ENCODE peak calls at places on chromosomes 6 and 20, in six cellular contexts. One of them, this sample, is unnamed.

GRCh38 chr6:343960-344815 is 47.4 kb upstream of the IRF4 start:
- DNase-seq in left ventricle myocardium inferior: no peak
- DNase-seq in left lung: no peak
- DNase-seq in cardiac fibroblast: no peak
- DNase-seq in cardiac muscle cell: no peak
- DNase-seq in AG04449: no peak
- DNase-seq in this sample: no peak

GRCh38 chr6:73566954-73567591 is 46.2 kb upstream of the EEF1A1 start:
- DNase-seq in cardiac muscle cell: no peak
- DNase-seq in AG04449: no peak
- DNase-seq in left ventricle myocardium inferior: peak
- DNase-seq in cardiac fibroblast: peak
- DNase-seq in left lung: no peak
- DNase-seq in this sample: peak

GRCh38 chr20:17916365-17916996 is 52.1 kb downstream of the SNX5 start:
- DNase-seq in AG04449: no peak
- DNase-seq in left ventricle myocardium inferior: no peak
- DNase-seq in cardiac muscle cell: no peak
- DNase-seq in left lung: no peak
- DNase-seq in cardiac fibroblast: peak
- DNase-seq in this sample: no peak

GRCh38 chr6:107353773-107354382 is 105.5 kb downstream of the PDSS2 start:
- DNase-seq in cardiac muscle cell: no peak
- DNase-seq in left ventricle myocardium inferior: no peak
- DNase-seq in AG04449: no peak
- DNase-seq in cardiac fibroblast: no peak
- DNase-seq in left lung: no peak
- DNase-seq in this sample: no peak

GRCh38 chr20:51327251-51327841 is 215.2 kb downstream of the NFATC2 start:
- DNase-seq in AG04449: peak
- DNase-seq in cardiac fibroblast: peak
- DNase-seq in left lung: no peak
- DNase-seq in left ventricle myocardium inferior: no peak
- DNase-seq in cardiac muscle cell: no peak
- DNase-seq in this sample: peak

GRCh38 chr6:47267301-47267700 is 42.4 kb downstream of the TNFRSF21 start:
- DNase-seq in left lung: no peak
- DNase-seq in left ventricle myocardium inferior: no peak
- DNase-seq in cardiac fibroblast: no peak
- DNase-seq in AG04449: no peak
- DNase-seq in cardiac muscle cell: no peak
- DNase-seq in this sample: no peak

GRCh38 chr6:68044264-68044663 is 590.8 kb upstream of the ADGRB3 start:
- DNase-seq in left ventricle myocardium inferior: no peak
- DNase-seq in cardiac muscle cell: no peak
- DNase-seq in cardiac fibroblast: no peak
- DNase-seq in AG04449: no peak
- DNase-seq in left lung: no peak
- DNase-seq in this sample: no peak

GRCh38 chr6:53287336-53288225 is 61.2 kb downstream of the ELOVL5 start:
- DNase-seq in left lung: no peak
- DNase-seq in AG04449: no peak
- DNase-seq in cardiac muscle cell: no peak
- DNase-seq in left ventricle myocardium inferior: no peak
- DNase-seq in cardiac fibroblast: peak
- DNase-seq in this sample: no peak

GRCh38 chr20:57426156-57426769 is 35.1 kb downstream of the RBM38 start:
- DNase-seq in cardiac muscle cell: no peak
- DNase-seq in cardiac fibroblast: no peak
- DNase-seq in left lung: peak
- DNase-seq in AG04449: no peak
- DNase-seq in left ventricle myocardium inferior: no peak
- DNase-seq in this sample: no peak

GRCh38 chr6:146887447-146888077 is 288.8 kb downstream of the ADGB start:
- DNase-seq in left lung: no peak
- DNase-seq in cardiac fibroblast: peak
- DNase-seq in cardiac muscle cell: no peak
- DNase-seq in AG04449: no peak
- DNase-seq in left ventricle myocardium inferior: no peak
- DNase-seq in this sample: peak

GRCh38 chr6:57040011-57040410 is 6.5 kb upstream of the KIAA1586 start:
- DNase-seq in cardiac muscle cell: no peak
- DNase-seq in AG04449: no peak
- DNase-seq in cardiac fibroblast: no peak
- DNase-seq in left lung: no peak
- DNase-seq in left ventricle myocardium inferior: no peak
- DNase-seq in this sample: peak

GRCh38 chr20:23601715-23602114 is 4.0 kb downstream of the CST9 start:
- DNase-seq in left ventricle myocardium inferior: no peak
- DNase-seq in left lung: no peak
- DNase-seq in cardiac muscle cell: no peak
- DNase-seq in AG04449: no peak
- DNase-seq in cardiac fibroblast: no peak
- DNase-seq in this sample: no peak

GRCh38 chr6:129665555-129665954 is 44.4 kb downstream of the ARHGAP18 start:
- DNase-seq in cardiac muscle cell: no peak
- DNase-seq in left lung: no peak
- DNase-seq in AG04449: no peak
- DNase-seq in left ventricle myocardium inferior: no peak
- DNase-seq in cardiac fibroblast: no peak
- DNase-seq in this sample: no peak

GRCh38 chr20:51480507-51481270 is 61.8 kb downstream of the NFATC2 start:
- DNase-seq in cardiac muscle cell: no peak
- DNase-seq in AG04449: no peak
- DNase-seq in cardiac fibroblast: no peak
- DNase-seq in left ventricle myocardium inferior: no peak
- DNase-seq in left lung: no peak
- DNase-seq in this sample: no peak

GRCh38 chr20:59441860-59442810 is 141.7 kb downstream of the EDN3 start:
- DNase-seq in left lung: no peak
- DNase-seq in AG04449: no peak
- DNase-seq in left ventricle myocardium inferior: no peak
- DNase-seq in cardiac fibroblast: no peak
- DNase-seq in cardiac muscle cell: peak
- DNase-seq in this sample: no peak

GRCh38 chr6:83384751-83385150 is 46.1 kb downstream of the ME1 start:
- DNase-seq in cardiac fibroblast: no peak
- DNase-seq in cardiac muscle cell: no peak
- DNase-seq in left ventricle myocardium inferior: no peak
- DNase-seq in AG04449: no peak
- DNase-seq in left lung: no peak
- DNase-seq in this sample: no peak

GRCh38 chr6:9250852-9251251 is 815.5 kb upstream of the SLC35B3 start:
- DNase-seq in left lung: no peak
- DNase-seq in cardiac muscle cell: peak
- DNase-seq in AG04449: peak
- DNase-seq in left ventricle myocardium inferior: no peak
- DNase-seq in cardiac fibroblast: peak
- DNase-seq in this sample: peak

GRCh38 chr6:90790058-90790457 is 203.2 kb upstream of the MAP3K7 start:
- DNase-seq in cardiac fibroblast: peak
- DNase-seq in left ventricle myocardium inferior: no peak
- DNase-seq in cardiac muscle cell: peak
- DNase-seq in AG04449: no peak
- DNase-seq in left lung: no peak
- DNase-seq in this sample: peak

GRCh38 chr20:45461225-45461624 is 8.3 kb upstream of the WFDC2 start:
- DNase-seq in left lung: no peak
- DNase-seq in cardiac muscle cell: no peak
- DNase-seq in cardiac fibroblast: no peak
- DNase-seq in left ventricle myocardium inferior: no peak
- DNase-seq in AG04449: no peak
- DNase-seq in this sample: no peak

GRCh38 chr20:1566701-1567100 is 9.2 kb upstream of the SIRPD start:
- DNase-seq in AG04449: no peak
- DNase-seq in cardiac fibroblast: no peak
- DNase-seq in cardiac muscle cell: no peak
- DNase-seq in left ventricle myocardium inferior: no peak
- DNase-seq in left lung: no peak
- DNase-seq in this sample: peak

GRCh38 chr6:98670045-98670746 is 164.2 kb upstream of the POU3F2 start:
- DNase-seq in AG04449: no peak
- DNase-seq in left lung: no peak
- DNase-seq in left ventricle myocardium inferior: no peak
- DNase-seq in cardiac fibroblast: no peak
- DNase-seq in cardiac muscle cell: no peak
- DNase-seq in this sample: no peak

GRCh38 chr6:153208706-153209105 is 77.6 kb upstream of the RGS17 start:
- DNase-seq in left ventricle myocardium inferior: peak
- DNase-seq in left lung: no peak
- DNase-seq in AG04449: no peak
- DNase-seq in cardiac fibroblast: no peak
- DNase-seq in cardiac muscle cell: no peak
- DNase-seq in this sample: no peak

GRCh38 chr20:44745560-44746366 is at the start of gene KCNK15:
- DNase-seq in cardiac muscle cell: peak
- DNase-seq in left ventricle myocardium inferior: peak
- DNase-seq in AG04449: no peak
- DNase-seq in left lung: peak
- DNase-seq in cardiac fibroblast: peak
- DNase-seq in this sample: peak

DNA sequence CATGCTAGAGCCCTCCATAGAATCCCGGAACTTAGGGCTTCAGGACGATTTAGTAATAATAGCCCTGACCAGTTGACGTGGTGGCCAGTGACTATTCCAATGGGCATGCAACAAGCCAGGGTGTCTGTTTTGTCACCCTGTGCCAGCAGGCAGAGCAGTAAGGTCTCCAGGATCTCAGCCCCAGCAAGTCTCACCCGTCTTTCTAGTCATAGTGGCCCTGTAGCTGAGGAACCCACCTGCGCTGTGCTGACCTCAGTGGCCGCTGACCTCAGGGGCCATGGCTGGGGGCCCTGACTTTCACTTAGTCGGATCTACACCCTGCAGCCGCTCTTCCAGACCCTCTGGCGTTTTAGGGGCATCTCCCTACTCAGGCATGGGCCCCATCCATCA is 36.8 kb downstream of the PRR18 start:
- DNase-seq in cardiac muscle cell: no peak
- DNase-seq in AG04449: no peak
- DNase-seq in cardiac fibroblast: no peak
- DNase-seq in left lung: no peak
- DNase-seq in left ventricle myocardium inferior: no peak
- DNase-seq in this sample: no peak
- H3K4me3 ChIP-seq in cardiac muscle cell: no peak
- H3K4me3 ChIP-seq in AG04449: no peak
- H3K4me3 ChIP-seq in cardiac fibroblast: no peak
- H3K4me3 ChIP-seq in left lung: no peak
- H3K4me3 ChIP-seq in left ventricle myocardium inferior: no peak
- H3K4me3 ChIP-seq in this sample: no peak

DNA sequence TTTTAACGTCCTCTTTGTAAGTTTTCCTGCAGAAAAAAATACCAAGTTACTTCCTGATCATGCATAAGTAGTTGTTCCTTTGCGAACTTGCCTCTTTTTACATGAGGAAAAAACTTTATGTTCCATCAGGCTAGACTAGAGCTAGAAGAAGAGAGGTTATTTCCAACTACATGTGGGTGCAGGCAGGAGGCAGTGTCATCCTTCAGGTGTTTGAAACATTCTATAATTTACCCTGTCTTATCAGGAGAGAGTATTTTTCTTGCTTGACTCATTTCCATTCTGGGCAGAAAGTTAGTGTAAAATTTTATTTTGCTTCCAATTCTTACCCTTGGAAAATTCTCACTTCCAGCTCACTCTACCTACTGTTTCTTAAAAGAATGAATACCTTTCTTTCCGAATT is 28.5 kb upstream of the EPHA7 start:
- DNase-seq in AG04449: no peak
- DNase-seq in left ventricle myocardium inferior: no peak
- DNase-seq in cardiac fibroblast: no peak
- DNase-seq in cardiac muscle cell: no peak
- DNase-seq in left lung: no peak
- DNase-seq in this sample: no peak
- TF ChIP-seq CTCF in AG04449: no peak
- TF ChIP-seq CTCF in left ventricle myocardium inferior: no peak
- TF ChIP-seq CTCF in cardiac fibroblast: no peak
- TF ChIP-seq CTCF in cardiac muscle cell: no peak
- TF ChIP-seq CTCF in left lung: no peak
- TF ChIP-seq CTCF in this sample: no peak

DNA sequence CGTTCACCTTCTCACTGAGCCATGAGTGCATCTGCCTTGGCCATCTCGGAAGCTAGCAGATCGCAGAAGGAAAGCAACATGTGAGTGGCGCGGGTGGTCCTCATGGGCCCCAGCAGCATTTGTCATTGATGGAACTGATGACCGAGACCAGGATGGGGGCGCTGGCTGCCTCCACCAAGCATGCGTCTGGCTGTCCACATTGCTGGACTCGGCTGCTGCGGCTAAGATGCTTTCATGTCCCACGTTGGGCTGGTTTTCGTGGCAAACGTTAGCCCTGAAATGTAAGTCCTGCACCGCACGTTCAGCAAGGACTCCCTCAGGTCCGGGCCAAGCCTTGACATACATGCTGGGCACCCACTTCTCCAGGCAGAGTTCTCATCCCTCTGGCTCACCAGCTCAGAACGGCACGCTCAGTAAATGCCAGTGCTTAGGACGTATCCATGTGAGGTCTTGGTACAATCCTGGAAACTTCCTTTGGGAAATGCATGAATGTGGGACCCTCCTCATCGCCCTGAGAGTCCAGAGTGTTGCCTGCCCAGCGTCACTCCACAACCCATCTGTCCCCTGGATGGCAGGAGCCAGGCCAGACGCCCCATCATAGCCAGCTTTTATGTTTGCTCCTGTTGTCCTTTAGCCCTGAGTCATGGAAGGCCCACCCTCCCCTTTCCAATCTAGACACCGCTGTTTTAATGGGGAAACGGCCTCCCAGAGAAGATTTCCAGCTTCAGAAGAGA is 8.4 kb downstream of the SLCO4A1 start:
- DNase-seq in cardiac muscle cell: no peak
- DNase-seq in left lung: no peak
- DNase-seq in cardiac fibroblast: no peak
- DNase-seq in AG04449: no peak
- DNase-seq in left ventricle myocardium inferior: no peak
- DNase-seq in this sample: no peak
- H3K4me3 ChIP-seq in cardiac muscle cell: no peak
- H3K4me3 ChIP-seq in left lung: peak
- H3K4me3 ChIP-seq in cardiac fibroblast: no peak
- H3K4me3 ChIP-seq in AG04449: no peak
- H3K4me3 ChIP-seq in left ventricle myocardium inferior: no peak
- H3K4me3 ChIP-seq in this sample: no peak

GRCh38 chr6:39820553-39820952 is 28.4 kb downstream of the DAAM2 start:
- DNase-seq in cardiac muscle cell: no peak
- DNase-seq in left lung: no peak
- DNase-seq in cardiac fibroblast: no peak
- DNase-seq in AG04449: no peak
- DNase-seq in left ventricle myocardium inferior: no peak
- DNase-seq in this sample: no peak

GRCh38 chr6:39824030-39824926 is 32.1 kb downstream of the DAAM2 start:
- DNase-seq in cardiac fibroblast: no peak
- DNase-seq in cardiac muscle cell: no peak
- DNase-seq in left lung: no peak
- DNase-seq in left ventricle myocardium inferior: no peak
- DNase-seq in AG04449: no peak
- DNase-seq in this sample: no peak

GRCh38 chr6:39821014-39821738 is 29.0 kb downstream of the DAAM2 start:
- DNase-seq in cardiac muscle cell: no peak
- DNase-seq in left lung: no peak
- DNase-seq in cardiac fibroblast: no peak
- DNase-seq in left ventricle myocardium inferior: no peak
- DNase-seq in AG04449: no peak
- DNase-seq in this sample: no peak

GRCh38 chr6:39821739-39822532 is 29.8 kb downstream of the DAAM2 start:
- DNase-seq in left lung: no peak
- DNase-seq in AG04449: no peak
- DNase-seq in cardiac fibroblast: peak
- DNase-seq in cardiac muscle cell: no peak
- DNase-seq in left ventricle myocardium inferior: peak
- DNase-seq in this sample: no peak

GRCh38 chr6:39823187-39823815 is 31.1 kb downstream of the DAAM2 start:
- DNase-seq in AG04449: no peak
- DNase-seq in left lung: peak
- DNase-seq in cardiac fibroblast: no peak
- DNase-seq in left ventricle myocardium inferior: peak
- DNase-seq in cardiac muscle cell: no peak
- DNase-seq in this sample: no peak
- TF ChIP-seq CTCF in AG04449: no peak
- TF ChIP-seq CTCF in left lung: no peak
- TF ChIP-seq CTCF in cardiac fibroblast: no peak
- TF ChIP-seq CTCF in left ventricle myocardium inferior: no peak
- TF ChIP-seq CTCF in cardiac muscle cell: no peak
- TF ChIP-seq CTCF in this sample: no peak